ENCODE peak calls at places on chromosomes 7 and 10, in nine cellular contexts. One of them, this sample, is unnamed.

GRCh38 chr10:101959349-101959916 is 96.5 kb downstream of the ARMH3 start:
- DNase-seq in foreskin fibroblast: no peak
- DNase-seq in EL: no peak
- DNase-seq in body of pancreas: no peak
- DNase-seq in iPS-NIHi11: no peak
- DNase-seq in stimulated activated CD4-positive, alpha-beta T cell treated with anti-CD3 and anti-CD28 coated beads, Interleukin-1b, Interleukin-23, amount 100 ng/mL, for 4 hours: no peak
- DNase-seq in EH: peak
- DNase-seq in stomach: no peak
- DNase-seq in activated CD8-positive, alpha-beta memory T cell treated with anti-CD3 and anti-CD28 coated beads, Interleukin-2, amount 50 U/mL, for 4 hours: no peak
- DNase-seq in this sample: no peak

GRCh38 chr10:110650265-110650668 is 6.1 kb downstream of the RBM20 start:
- DNase-seq in foreskin fibroblast: no peak
- DNase-seq in EL: no peak
- DNase-seq in body of pancreas: no peak
- DNase-seq in iPS-NIHi11: no peak
- DNase-seq in stimulated activated CD4-positive, alpha-beta T cell treated with anti-CD3 and anti-CD28 coated beads, Interleukin-1b, Interleukin-23, amount 100 ng/mL, for 4 hours: no peak
- DNase-seq in EH: no peak
- DNase-seq in stomach: no peak
- DNase-seq in activated CD8-positive, alpha-beta memory T cell treated with anti-CD3 and anti-CD28 coated beads, Interleukin-2, amount 50 U/mL, for 4 hours: no peak
- DNase-seq in this sample: no peak

GRCh38 chr7:158820656-158821055 is 8.7 kb downstream of the ESYT2 start:
- DNase-seq in foreskin fibroblast: no peak
- DNase-seq in EL: no peak
- DNase-seq in body of pancreas: no peak
- DNase-seq in iPS-NIHi11: no peak
- DNase-seq in stimulated activated CD4-positive, alpha-beta T cell treated with anti-CD3 and anti-CD28 coated beads, Interleukin-1b, Interleukin-23, amount 100 ng/mL, for 4 hours: no peak
- DNase-seq in EH: no peak
- DNase-seq in stomach: no peak
- DNase-seq in activated CD8-positive, alpha-beta memory T cell treated with anti-CD3 and anti-CD28 coated beads, Interleukin-2, amount 50 U/mL, for 4 hours: no peak
- DNase-seq in this sample: peak

GRCh38 chr7:39084344-39084743 is 106.6 kb downstream of the POU6F2 start:
- DNase-seq in foreskin fibroblast: no peak
- DNase-seq in EL: no peak
- DNase-seq in body of pancreas: no peak
- DNase-seq in iPS-NIHi11: no peak
- DNase-seq in stimulated activated CD4-positive, alpha-beta T cell treated with anti-CD3 and anti-CD28 coated beads, Interleukin-1b, Interleukin-23, amount 100 ng/mL, for 4 hours: no peak
- DNase-seq in EH: no peak
- DNase-seq in stomach: no peak
- DNase-seq in activated CD8-positive, alpha-beta memory T cell treated with anti-CD3 and anti-CD28 coated beads, Interleukin-2, amount 50 U/mL, for 4 hours: no peak
- DNase-seq in this sample: no peak

GRCh38 chr7:7869036-7869435 is 99.6 kb upstream of the GLCCI1 start:
- DNase-seq in foreskin fibroblast: no peak
- DNase-seq in EL: no peak
- DNase-seq in body of pancreas: no peak
- DNase-seq in iPS-NIHi11: peak
- DNase-seq in stimulated activated CD4-positive, alpha-beta T cell treated with anti-CD3 and anti-CD28 coated beads, Interleukin-1b, Interleukin-23, amount 100 ng/mL, for 4 hours: no peak
- DNase-seq in EH: no peak
- DNase-seq in stomach: no peak
- DNase-seq in activated CD8-positive, alpha-beta memory T cell treated with anti-CD3 and anti-CD28 coated beads, Interleukin-2, amount 50 U/mL, for 4 hours: no peak
- DNase-seq in this sample: no peak

GRCh38 chr7:7720750-7721621 is 2.6 kb upstream of the RPA3 start:
- DNase-seq in foreskin fibroblast: no peak
- DNase-seq in EL: no peak
- DNase-seq in body of pancreas: no peak
- DNase-seq in iPS-NIHi11: no peak
- DNase-seq in stimulated activated CD4-positive, alpha-beta T cell treated with anti-CD3 and anti-CD28 coated beads, Interleukin-1b, Interleukin-23, amount 100 ng/mL, for 4 hours: no peak
- DNase-seq in EH: no peak
- DNase-seq in stomach: no peak
- DNase-seq in activated CD8-positive, alpha-beta memory T cell treated with anti-CD3 and anti-CD28 coated beads, Interleukin-2, amount 50 U/mL, for 4 hours: no peak
- DNase-seq in this sample: no peak

GRCh38 chr7:134792968-134793367 is 13.5 kb downstream of the CALD1 start:
- DNase-seq in foreskin fibroblast: no peak
- DNase-seq in EL: peak
- DNase-seq in body of pancreas: peak
- DNase-seq in iPS-NIHi11: no peak
- DNase-seq in stimulated activated CD4-positive, alpha-beta T cell treated with anti-CD3 and anti-CD28 coated beads, Interleukin-1b, Interleukin-23, amount 100 ng/mL, for 4 hours: no peak
- DNase-seq in EH: peak
- DNase-seq in stomach: no peak
- DNase-seq in activated CD8-positive, alpha-beta memory T cell treated with anti-CD3 and anti-CD28 coated beads, Interleukin-2, amount 50 U/mL, for 4 hours: no peak
- DNase-seq in this sample: peak

GRCh38 chr10:19843487-19843886 is 27.3 kb downstream of the PLXDC2 start:
- DNase-seq in foreskin fibroblast: no peak
- DNase-seq in EL: no peak
- DNase-seq in body of pancreas: no peak
- DNase-seq in iPS-NIHi11: no peak
- DNase-seq in stimulated activated CD4-positive, alpha-beta T cell treated with anti-CD3 and anti-CD28 coated beads, Interleukin-1b, Interleukin-23, amount 100 ng/mL, for 4 hours: no peak
- DNase-seq in EH: no peak
- DNase-seq in stomach: no peak
- DNase-seq in activated CD8-positive, alpha-beta memory T cell treated with anti-CD3 and anti-CD28 coated beads, Interleukin-2, amount 50 U/mL, for 4 hours: no peak
- DNase-seq in this sample: peak

GRCh38 chr10:128850647-128851046 is 616.4 kb upstream of the MGMT start:
- DNase-seq in foreskin fibroblast: no peak
- DNase-seq in EL: no peak
- DNase-seq in body of pancreas: no peak
- DNase-seq in iPS-NIHi11: no peak
- DNase-seq in stimulated activated CD4-positive, alpha-beta T cell treated with anti-CD3 and anti-CD28 coated beads, Interleukin-1b, Interleukin-23, amount 100 ng/mL, for 4 hours: no peak
- DNase-seq in EH: no peak
- DNase-seq in stomach: no peak
- DNase-seq in activated CD8-positive, alpha-beta memory T cell treated with anti-CD3 and anti-CD28 coated beads, Interleukin-2, amount 50 U/mL, for 4 hours: no peak
- DNase-seq in this sample: no peak

GRCh38 chr10:44960098-44960480 is 487 bp downstream of the RASSF4 start:
- DNase-seq in foreskin fibroblast: no peak
- DNase-seq in EL: no peak
- DNase-seq in body of pancreas: no peak
- DNase-seq in iPS-NIHi11: no peak
- DNase-seq in stimulated activated CD4-positive, alpha-beta T cell treated with anti-CD3 and anti-CD28 coated beads, Interleukin-1b, Interleukin-23, amount 100 ng/mL, for 4 hours: no peak
- DNase-seq in EH: no peak
- DNase-seq in stomach: no peak
- DNase-seq in activated CD8-positive, alpha-beta memory T cell treated with anti-CD3 and anti-CD28 coated beads, Interleukin-2, amount 50 U/mL, for 4 hours: no peak
- DNase-seq in this sample: no peak

GRCh38 chr7:47497367-47498096 is 84.4 kb downstream of the TNS3 start:
- DNase-seq in foreskin fibroblast: no peak
- DNase-seq in EL: no peak
- DNase-seq in body of pancreas: no peak
- DNase-seq in iPS-NIHi11: no peak
- DNase-seq in stimulated activated CD4-positive, alpha-beta T cell treated with anti-CD3 and anti-CD28 coated beads, Interleukin-1b, Interleukin-23, amount 100 ng/mL, for 4 hours: no peak
- DNase-seq in EH: peak
- DNase-seq in stomach: no peak
- DNase-seq in activated CD8-positive, alpha-beta memory T cell treated with anti-CD3 and anti-CD28 coated beads, Interleukin-2, amount 50 U/mL, for 4 hours: no peak
- DNase-seq in this sample: peak

GRCh38 chr7:135508853-135509588 is 881 bp downstream of the CNOT4 start:
- DNase-seq in foreskin fibroblast: no peak
- DNase-seq in EL: peak
- DNase-seq in body of pancreas: peak
- DNase-seq in iPS-NIHi11: no peak
- DNase-seq in stimulated activated CD4-positive, alpha-beta T cell treated with anti-CD3 and anti-CD28 coated beads, Interleukin-1b, Interleukin-23, amount 100 ng/mL, for 4 hours: peak
- DNase-seq in EH: peak
- DNase-seq in stomach: no peak
- DNase-seq in activated CD8-positive, alpha-beta memory T cell treated with anti-CD3 and anti-CD28 coated beads, Interleukin-2, amount 50 U/mL, for 4 hours: no peak
- DNase-seq in this sample: peak

GRCh38 chr7:68692511-68692910 is 905.8 kb upstream of the AUTS2 start:
- DNase-seq in foreskin fibroblast: no peak
- DNase-seq in EL: no peak
- DNase-seq in body of pancreas: no peak
- DNase-seq in iPS-NIHi11: no peak
- DNase-seq in stimulated activated CD4-positive, alpha-beta T cell treated with anti-CD3 and anti-CD28 coated beads, Interleukin-1b, Interleukin-23, amount 100 ng/mL, for 4 hours: no peak
- DNase-seq in EH: no peak
- DNase-seq in stomach: no peak
- DNase-seq in activated CD8-positive, alpha-beta memory T cell treated with anti-CD3 and anti-CD28 coated beads, Interleukin-2, amount 50 U/mL, for 4 hours: no peak
- DNase-seq in this sample: no peak

GRCh38 chr7:31890198-31890597 is 180.0 kb downstream of the PDE1C start:
- DNase-seq in foreskin fibroblast: no peak
- DNase-seq in EL: no peak
- DNase-seq in body of pancreas: no peak
- DNase-seq in iPS-NIHi11: no peak
- DNase-seq in stimulated activated CD4-positive, alpha-beta T cell treated with anti-CD3 and anti-CD28 coated beads, Interleukin-1b, Interleukin-23, amount 100 ng/mL, for 4 hours: no peak
- DNase-seq in EH: peak
- DNase-seq in stomach: no peak
- DNase-seq in activated CD8-positive, alpha-beta memory T cell treated with anti-CD3 and anti-CD28 coated beads, Interleukin-2, amount 50 U/mL, for 4 hours: no peak
- DNase-seq in this sample: no peak

This sample was measured in fibroblast of lung.